ENCODE peak calls at places on chromosomes 16 and 17, in eight cellular contexts. P, C, E, G, T, R, F and N are unnamed samples.

GRCh38 chr16:20915733-20916132 is 15.2 kb downstream of the LYRM1 start:
- DNase-seq in P (no peak), C (no peak), E (no peak), G (no peak), T (no peak), R (no peak), F (no peak), N (no peak)

GRCh38 chr17:50495918-50496317 is 12.3 kb upstream of the MYCBPAP start:
- DNase-seq in P (no peak), C (no peak), E (no peak), G (no peak), T (no peak), R (no peak), F (no peak), N (no peak)

GRCh38 chr17:21283482-21284318 is 811 bp upstream of the MAP2K3 start:
- DNase-seq in P (no peak), C (no peak), E (no peak), G (no peak), T (no peak), R (no peak), F (peak; percentile 66), N (no peak)

GRCh38 chr17:66518677-66519076 is 216.3 kb downstream of the PRKCA start:
- DNase-seq in P (no peak), C (no peak), E (peak; percentile 16), G (no peak), T (no peak), R (no peak), F (no peak), N (no peak)

GRCh38 chr17:42563543-42563942 is 1.6 kb downstream of the COASY start:
- DNase-seq in P (no peak), C (no peak), E (no peak), G (no peak), T (no peak), R (no peak), F (peak; percentile 3), N (no peak)

GRCh38 chr16:22293137-22294106 is 3.8 kb upstream of the POLR3E start:
- DNase-seq in P (no peak), C (no peak), E (no peak), G (no peak), T (no peak), R (no peak), F (no peak), N (no peak)

GRCh38 chr16:73172621-73173312 is 124.8 kb upstream of the ZFHX3 start:
- DNase-seq in P (no peak), C (no peak), E (no peak), G (peak; percentile 94), T (no peak), R (no peak), F (peak; percentile 87), N (no peak)

GRCh38 chr17:15233022-15233805 is 31.9 kb downstream of the PMP22 start:
- DNase-seq in P (no peak), C (no peak), E (no peak), G (no peak), T (no peak), R (no peak), F (no peak), N (no peak)

GRCh38 chr17:72136692-72137550 is 16.1 kb downstream of the SOX9 start:
- DNase-seq in P (no peak), C (no peak), E (no peak), G (no peak), T (no peak), R (no peak), F (no peak), N (no peak)